ENCODE peak calls at places on chromosomes 1 and 21, in four cellular contexts. One of them, this sample, is unnamed.

GRCh38 chr1:51425955-51426354 is 93.1 kb downstream of the EPS15 start:
- DNase-seq in coronary artery: no peak
- DNase-seq in GM12865: no peak
- DNase-seq in Karpas-422: no peak
- DNase-seq in this sample: no peak

GRCh38 chr1:201988593-201988992 is 6.1 kb downstream of the RNPEP start:
- DNase-seq in coronary artery: no peak
- DNase-seq in GM12865: no peak
- DNase-seq in Karpas-422: no peak
- DNase-seq in this sample: no peak

GRCh38 chr21:41638201-41638790 is 128.6 kb downstream of the RIPK4 start:
- DNase-seq in coronary artery: no peak
- DNase-seq in GM12865: no peak
- DNase-seq in Karpas-422: no peak
- DNase-seq in this sample: no peak

GRCh38 chr1:117652421-117652820 is 46.6 kb downstream of the TENT5C start:
- DNase-seq in coronary artery: no peak
- DNase-seq in GM12865: no peak
- DNase-seq in Karpas-422: no peak
- DNase-seq in this sample: no peak

GRCh38 chr1:156451486-156452184 is 48.9 kb downstream of the MEF2D start:
- DNase-seq in coronary artery: no peak
- DNase-seq in GM12865: no peak
- DNase-seq in Karpas-422: no peak
- DNase-seq in this sample: no peak

GRCh38 chr1:107867422-107867821 is 97.6 kb downstream of the VAV3 start:
- DNase-seq in coronary artery: no peak
- DNase-seq in GM12865: no peak
- DNase-seq in Karpas-422: peak
- DNase-seq in this sample: no peak

GRCh38 chr1:31651766-31652165 is 7.1 kb upstream of the PEF1 start:
- DNase-seq in coronary artery: no peak
- DNase-seq in GM12865: no peak
- DNase-seq in Karpas-422: no peak
- DNase-seq in this sample: no peak

GRCh38 chr1:171081220-171081993 is 9.3 kb upstream of the FMO3 start:
- DNase-seq in coronary artery: no peak
- DNase-seq in GM12865: peak
- DNase-seq in Karpas-422: peak
- DNase-seq in this sample: peak

GRCh38 chr1:27018316-27018715 is 5.7 kb upstream of the TENT5B start:
- DNase-seq in coronary artery: no peak
- DNase-seq in GM12865: no peak
- DNase-seq in Karpas-422: no peak
- DNase-seq in this sample: no peak

GRCh38 chr1:21891081-21891480 is 46.0 kb downstream of the HSPG2 start:
- DNase-seq in coronary artery: no peak
- DNase-seq in GM12865: no peak
- DNase-seq in Karpas-422: no peak
- DNase-seq in this sample: no peak

GRCh38 chr1:185058886-185059285 is 13.5 kb downstream of the RNF2 start:
- DNase-seq in coronary artery: no peak
- DNase-seq in GM12865: no peak
- DNase-seq in Karpas-422: no peak
- DNase-seq in this sample: no peak

GRCh38 chr1:24454684-24455091 is 39.1 kb downstream of the NIPAL3 start:
- DNase-seq in coronary artery: no peak
- DNase-seq in GM12865: no peak
- DNase-seq in Karpas-422: no peak
- DNase-seq in this sample: no peak

GRCh38 chr1:58304584-58304983 is 241.9 kb downstream of the OMA1 start:
- DNase-seq in coronary artery: no peak
- DNase-seq in GM12865: no peak
- DNase-seq in Karpas-422: no peak
- DNase-seq in this sample: no peak

GRCh38 chr21:37460196-37460595 is 93.6 kb downstream of the DYRK1A start:
- DNase-seq in coronary artery: no peak
- DNase-seq in GM12865: no peak
- DNase-seq in Karpas-422: no peak
- DNase-seq in this sample: no peak

GRCh38 chr1:157584503-157584902 is 13.4 kb downstream of the FCRL4 start:
- DNase-seq in coronary artery: no peak
- DNase-seq in GM12865: no peak
- DNase-seq in Karpas-422: no peak
- DNase-seq in this sample: no peak

GRCh38 chr21:28959367-28960099 is 33.1 kb downstream of the LTN1 start:
- DNase-seq in coronary artery: no peak
- DNase-seq in GM12865: no peak
- DNase-seq in Karpas-422: no peak
- DNase-seq in this sample: no peak

GRCh38 chr1:9269078-9269501 is 23.6 kb upstream of the SPSB1 start:
- DNase-seq in coronary artery: no peak
- DNase-seq in GM12865: no peak
- DNase-seq in Karpas-422: no peak
- DNase-seq in this sample: no peak

GRCh38 chr1:183932412-183932811 is 105.1 kb downstream of the COLGALT2 start:
- DNase-seq in coronary artery: peak
- DNase-seq in GM12865: no peak
- DNase-seq in Karpas-422: no peak
- DNase-seq in this sample: no peak

GRCh38 chr1:6307099-6307498 is 46.2 kb upstream of the GPR153 start:
- DNase-seq in coronary artery: no peak
- DNase-seq in GM12865: no peak
- DNase-seq in Karpas-422: no peak
- DNase-seq in this sample: no peak

GRCh38 chr1:81459043-81459442 is 341.7 kb upstream of the ADGRL2 start:
- DNase-seq in coronary artery: no peak
- DNase-seq in GM12865: no peak
- DNase-seq in Karpas-422: no peak
- DNase-seq in this sample: no peak

GRCh38 chr1:27598902-27599528 is 4.9 kb downstream of the AHDC1 start:
- DNase-seq in coronary artery: peak
- DNase-seq in GM12865: no peak
- DNase-seq in Karpas-422: peak
- DNase-seq in this sample: peak

GRCh38 chr1:66176012-66176715 is 357.8 kb upstream of the SGIP1 start:
- DNase-seq in coronary artery: no peak
- DNase-seq in GM12865: no peak
- DNase-seq in Karpas-422: no peak
- DNase-seq in this sample: no peak

GRCh38 chr1:197388801-197389200 is 120.7 kb downstream of the CRB1 start:
- DNase-seq in coronary artery: no peak
- DNase-seq in GM12865: no peak
- DNase-seq in Karpas-422: no peak
- DNase-seq in this sample: no peak

DNA sequence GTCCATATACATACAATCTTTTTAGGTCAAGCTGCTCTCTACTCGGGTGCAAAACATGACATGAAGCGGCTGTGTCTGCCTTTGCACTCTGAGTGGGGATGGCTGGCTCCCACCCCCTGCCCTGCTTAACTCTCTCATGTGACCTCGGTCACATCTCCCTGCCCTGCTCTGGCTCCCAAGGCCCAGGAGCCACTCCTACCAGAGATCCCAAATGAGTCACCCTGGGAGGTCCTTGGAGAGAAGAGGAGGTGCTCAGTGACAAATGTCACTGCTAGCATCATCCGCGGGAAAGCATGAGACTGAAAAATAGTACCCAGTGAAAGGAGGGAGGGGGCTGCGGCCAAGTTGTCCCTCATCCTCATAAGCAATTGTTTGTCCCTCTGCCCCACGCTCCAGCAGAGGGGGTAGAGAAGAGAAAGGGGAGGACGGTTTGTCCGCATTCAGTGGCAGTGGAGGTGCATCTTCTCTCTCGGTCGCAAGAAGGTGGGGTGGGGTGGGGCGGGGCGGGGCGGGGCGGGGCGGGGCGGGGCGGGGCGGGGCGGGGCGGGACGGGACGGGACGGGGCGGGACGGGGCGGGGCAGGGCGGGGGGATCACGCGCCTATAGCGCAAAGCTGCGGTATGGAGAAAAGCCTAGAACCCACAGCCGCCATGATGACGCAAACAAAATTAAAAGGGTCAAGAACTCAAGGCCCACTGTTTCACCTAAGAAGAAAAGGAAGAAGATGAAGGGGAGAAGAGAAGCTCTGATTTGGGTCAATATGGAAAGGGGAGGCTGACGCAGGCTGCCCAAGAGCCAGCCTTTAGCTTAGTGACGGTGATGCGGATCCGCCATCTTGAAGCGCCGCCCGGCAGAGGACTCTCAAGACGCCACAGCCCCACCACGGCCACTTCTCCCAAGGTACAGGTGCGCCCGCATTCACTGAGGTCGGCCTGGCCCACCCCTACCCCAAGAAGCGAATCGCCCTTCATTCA is 66.2 kb downstream of the CD46 start:
- DNase-seq in coronary artery: peak
- DNase-seq in GM12865: no peak
- DNase-seq in Karpas-422: no peak
- DNase-seq in this sample: no peak
- H3K4me3 ChIP-seq in coronary artery: peak
- H3K4me3 ChIP-seq in GM12865: no peak
- H3K4me3 ChIP-seq in Karpas-422: no peak
- H3K4me3 ChIP-seq in this sample: no peak

DNA sequence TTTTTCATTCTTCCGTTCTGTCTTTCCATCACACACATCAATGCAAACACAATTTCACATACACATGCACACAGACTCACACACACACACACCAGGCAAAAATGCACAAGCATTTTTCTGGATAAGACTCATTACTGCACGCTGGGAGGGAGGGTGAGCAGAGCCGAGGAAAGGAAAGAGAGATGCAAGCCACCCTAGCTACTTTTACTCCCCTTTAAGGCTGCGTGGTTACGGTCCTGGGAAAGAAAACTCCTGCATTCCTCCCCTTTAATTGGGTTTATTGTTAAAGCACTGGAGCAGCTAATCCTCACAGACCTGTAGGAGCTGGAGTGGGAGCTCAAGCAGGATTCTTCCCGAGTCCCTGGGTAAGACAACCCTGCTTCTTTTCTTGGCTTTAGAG is at the start of gene CAMK1G:
- DNase-seq in coronary artery: no peak
- DNase-seq in GM12865: no peak
- DNase-seq in Karpas-422: no peak
- DNase-seq in this sample: no peak
- H3K4me3 ChIP-seq in coronary artery: no peak
- H3K4me3 ChIP-seq in GM12865: no peak
- H3K4me3 ChIP-seq in Karpas-422: no peak
- H3K4me3 ChIP-seq in this sample: no peak

GRCh38 chr1:147073062-147073432 is 99.2 kb downstream of the PRKAB2 start:
- DNase-seq in coronary artery: no peak
- DNase-seq in GM12865: no peak
- DNase-seq in Karpas-422: no peak
- DNase-seq in this sample: no peak
- H3K4me3 ChIP-seq in coronary artery: peak
- H3K4me3 ChIP-seq in GM12865: no peak
- H3K4me3 ChIP-seq in Karpas-422: no peak
- H3K4me3 ChIP-seq in this sample: no peak

DNA sequence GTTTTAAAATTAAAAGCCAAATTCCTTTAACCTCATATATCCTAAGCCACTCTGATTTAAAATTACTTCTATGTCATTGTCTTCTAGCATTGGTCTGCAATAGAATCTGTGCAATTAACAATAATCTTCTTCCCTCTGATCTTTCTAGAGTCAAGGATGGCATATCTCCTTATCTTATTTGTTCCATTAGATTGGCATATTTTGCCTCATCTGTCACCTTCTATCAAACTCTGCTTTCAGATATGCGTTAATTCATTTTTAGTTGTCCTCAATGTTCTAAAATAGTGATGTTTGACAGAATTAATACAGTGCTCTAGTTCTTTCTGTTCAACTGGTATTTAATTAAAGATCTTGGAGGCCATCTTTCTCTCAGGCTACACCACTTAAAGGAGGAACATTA is 3.1 kb downstream of the NRIP1 start:
- DNase-seq in coronary artery: no peak
- DNase-seq in GM12865: no peak
- DNase-seq in Karpas-422: no peak
- DNase-seq in this sample: no peak
- H3K4me3 ChIP-seq in coronary artery: peak
- H3K4me3 ChIP-seq in GM12865: no peak
- H3K4me3 ChIP-seq in Karpas-422: no peak
- H3K4me3 ChIP-seq in this sample: no peak